ENCODE peak calls at places on chromosomes 4 and X, in six cellular contexts. V is left ventricle myocardium inferior, G is GM23248, Y is GM23338, K is astrocyte of the spinal cord, F is upper lobe of left lung. O is an unnamed sample.

GRCh38 chr4:150664935-150665334 is 83.0 kb downstream of the MAB21L2 start:
- DNase-seq in V (no peak), G (peak), Y (no peak), K (no peak), F (no peak), O (no peak)

GRCh38 chr4:4590496-4590895 is 48.6 kb upstream of the STX18 start:
- DNase-seq in V (no peak), G (peak), Y (no peak), K (peak), F (no peak), O (no peak)

GRCh38 chr4:84920591-84920990 is 45.9 kb downstream of the WDFY3 start:
- DNase-seq in V (no peak), G (peak), Y (no peak), K (peak), F (no peak), O (no peak)

GRCh38 chrX:39886282-39886681 is 211.5 kb downstream of the BCOR start:
- DNase-seq in V (peak), G (peak), Y (no peak), K (no peak), F (peak), O (no peak)

GRCh38 chr4:94244087-94244828 is 36.6 kb downstream of the SMARCAD1 start:
- DNase-seq in V (no peak), G (no peak), Y (no peak), K (no peak), F (no peak), O (no peak)

GRCh38 chr4:7535619-7536018 is 100.9 kb upstream of the PSAPL1 start:
- DNase-seq in V (no peak), G (no peak), Y (no peak), K (no peak), F (no peak), O (no peak)

GRCh38 chrX:9285342-9285771 is 179.5 kb upstream of the TBL1X start:
- DNase-seq in V (no peak), G (no peak), Y (no peak), K (no peak), F (no peak), O (no peak)

GRCh38 chr4:39609454-39609911 is 29.2 kb downstream of the SMIM14 start:
- DNase-seq in V (no peak), G (no peak), Y (no peak), K (no peak), F (no peak), O (no peak)

GRCh38 chr4:1752284-1753041 is 31.1 kb downstream of the TACC3 start:
- DNase-seq in V (no peak), G (no peak), Y (peak), K (no peak), F (peak), O (peak)

GRCh38 chr4:149521611-149522010 is 294.0 kb downstream of the IQCM start:
- DNase-seq in V (no peak), G (peak), Y (no peak), K (peak), F (no peak), O (no peak)

GRCh38 chr4:7612311-7612710 is 177.6 kb upstream of the PSAPL1 start:
- DNase-seq in V (no peak), G (no peak), Y (no peak), K (no peak), F (no peak), O (no peak)

GRCh38 chr4:121728798-121729226 is 32.0 kb upstream of the ANXA5 start:
- DNase-seq in V (no peak), G (peak), Y (no peak), K (peak), F (no peak), O (no peak)

GRCh38 chrX:132217203-132218073 is 1.8 kb downstream of the RAP2C start:
- DNase-seq in V (peak), G (peak), Y (peak), K (peak), F (peak), O (peak)

GRCh38 chrX:19728915-19729314 is 158.5 kb downstream of the SH3KBP1 start:
- DNase-seq in V (no peak), G (no peak), Y (no peak), K (no peak), F (no peak), O (no peak)

GRCh38 chr4:158722291-158722916 is 792 bp downstream of the PPID start:
- DNase-seq in V (no peak), G (peak), Y (peak), K (peak), F (no peak), O (no peak)

DNA sequence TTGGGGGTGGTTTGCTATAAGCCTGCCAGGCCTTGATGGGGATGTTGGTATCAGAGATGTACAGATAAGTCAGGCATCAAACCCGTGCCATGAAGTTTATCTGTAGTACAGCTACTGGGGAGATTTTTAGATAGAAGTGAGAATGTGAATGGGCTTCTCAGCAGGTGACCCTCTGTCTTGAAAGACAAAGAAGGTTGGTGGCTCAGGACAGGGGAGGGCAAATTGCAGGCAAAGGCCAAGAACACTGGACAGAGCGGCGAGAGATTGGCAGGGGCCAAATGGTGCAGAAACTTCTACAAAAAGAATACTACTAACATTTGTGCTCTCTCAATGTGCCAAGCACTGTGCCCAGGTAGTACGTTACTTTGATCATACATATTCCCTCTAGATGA is 1.9 kb upstream of the PIM2 start:
- DNase-seq in V (no peak), G (no peak), Y (no peak), K (no peak), F (no peak), O (no peak)
- H3K4me3 ChIP-seq in V (no peak), G (no peak), Y (peak), K (no peak), F (no peak), O (no peak)

DNA sequence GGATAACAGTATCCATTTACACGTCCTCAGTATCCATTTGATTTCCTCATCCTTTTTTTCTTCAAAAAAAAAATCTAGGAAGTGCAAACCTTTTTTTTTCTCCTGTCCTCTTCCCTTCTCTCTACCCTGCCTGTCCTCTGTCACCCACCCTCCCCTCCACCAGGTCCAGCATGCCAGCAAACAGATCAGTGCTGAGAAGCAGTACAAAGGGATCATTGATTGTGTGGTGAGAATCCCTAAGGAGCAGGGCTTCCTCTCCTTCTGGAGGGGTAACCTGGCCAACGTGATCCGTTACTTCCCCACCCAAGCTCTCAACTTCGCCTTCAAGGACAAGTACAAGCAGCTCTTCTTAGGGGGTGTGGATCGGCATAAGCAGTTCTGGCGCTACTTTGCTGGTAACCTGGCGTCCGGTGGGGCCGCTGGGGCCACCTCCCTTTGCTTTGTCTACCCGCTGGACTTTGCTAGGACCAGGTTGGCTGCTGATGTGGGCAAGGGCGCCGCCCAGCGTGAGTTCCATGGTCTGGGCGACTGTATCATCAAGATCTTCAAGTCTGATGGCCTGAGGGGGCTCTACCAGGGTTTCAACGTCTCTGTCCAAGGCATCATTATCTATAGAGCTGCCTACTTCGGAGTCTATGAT is 1.7 kb downstream of the SLC25A4 start:
- DNase-seq in V (no peak), G (no peak), Y (no peak), K (no peak), F (no peak), O (no peak)
- H3K4me3 ChIP-seq in V (peak), G (no peak), Y (peak), K (no peak), F (no peak), O (no peak)

GRCh38 chr4:44446801-44447562 is 1.6 kb downstream of the KCTD8 start:
- DNase-seq in V (no peak), G (no peak), Y (peak), K (no peak), F (no peak), O (peak)
- H3K4me3 ChIP-seq in V (peak), G (no peak), Y (peak), K (peak), F (no peak), O (peak)

GRCh38 chrX:1152090-1152489 is 60.4 kb downstream of the CRLF2 start:
- DNase-seq in V (no peak), G (no peak), Y (no peak), K (no peak), F (no peak), O (no peak)
- H3K4me3 ChIP-seq in V (no peak), G (no peak), Y (no peak), K (no peak), F (no peak), O (no peak)

GRCh38 chr4:74230902-74231499 is 73.1 kb downstream of the MTHFD2L start:
- DNase-seq in V (no peak), G (peak), Y (no peak), K (peak), F (peak), O (no peak)
- H3K4me3 ChIP-seq in V (no peak), G (peak), Y (no peak), K (no peak), F (no peak), O (no peak)

DNA sequence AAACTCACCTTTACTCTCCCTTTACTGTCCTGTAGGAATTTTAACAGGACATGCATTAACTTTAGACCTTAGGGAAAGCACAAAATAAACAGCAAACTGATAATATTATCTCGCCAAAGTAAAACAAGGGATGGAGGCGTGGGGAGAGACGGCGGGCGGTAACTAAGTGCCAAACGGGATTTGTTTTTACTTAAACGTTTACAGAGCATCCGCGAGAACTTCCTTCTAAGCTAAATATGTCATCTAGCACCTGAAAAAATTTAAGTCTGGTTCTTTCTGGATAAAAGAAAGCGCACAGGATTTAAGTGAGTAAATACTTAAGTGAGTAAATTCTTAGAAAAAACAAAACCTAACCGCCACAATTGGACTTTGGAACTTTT is 108.5 kb downstream of the SPRY1 start:
- DNase-seq in V (no peak), G (no peak), Y (peak), K (peak), F (no peak), O (no peak)
- H3K4me3 ChIP-seq in V (peak), G (peak), Y (peak), K (peak), F (peak), O (peak)